ENCODE peak calls at places on chromosomes 1 and 21, in five cellular contexts. M is GM12865, X is AG09319, G is NCI-H524, D is H4. O is an unnamed sample.

GRCh38 chr1:115753830-115754229 is 14.7 kb downstream of the CASQ2 start:
- DNase-seq in M (no peak), X (no peak), G (peak; percentile 50), D (no peak), O (no peak)

GRCh38 chr1:11013160-11013531 is 692 bp downstream of the TARDBP start:
- DNase-seq in M (no peak), X (no peak), G (no peak), D (no peak), O (no peak)

GRCh38 chr1:18157352-18157751 is 49.8 kb downstream of the IGSF21 start:
- DNase-seq in M (no peak), X (no peak), G (no peak), D (no peak), O (no peak)

GRCh38 chr1:244760471-244760870 is 75.0 kb upstream of the COX20 start:
- DNase-seq in M (no peak), X (no peak), G (no peak), D (no peak), O (no peak)

GRCh38 chr1:2840036-2840809 is 38.7 kb upstream of the TTC34 start:
- DNase-seq in M (peak; percentile 1), X (no peak), G (no peak), D (no peak), O (no peak)

GRCh38 chr1:173267453-173267945 is 60.4 kb upstream of the TNFSF4 start:
- DNase-seq in M (peak; percentile 21), X (no peak), G (no peak), D (no peak), O (peak; percentile 74)

GRCh38 chr1:51329443-51330325 is 678 bp downstream of the TTC39A start:
- DNase-seq in M (no peak), X (no peak), G (no peak), D (no peak), O (no peak)

GRCh38 chr1:1120866-1121563 is 5.1 kb upstream of the C1orf159 start:
- DNase-seq in M (no peak), X (no peak), G (peak; percentile 59), D (no peak), O (no peak)

GRCh38 chr21:44800971-44801467 is 601 bp downstream of the UBE2G2 start:
- DNase-seq in M (peak; percentile 55), X (no peak), G (peak; percentile 41), D (no peak), O (no peak)

GRCh38 chr1:4675454-4676186 is 21.2 kb downstream of the AJAP1 start:
- DNase-seq in M (no peak), X (no peak), G (no peak), D (no peak), O (no peak)

GRCh38 chr1:229411434-229412055 is 22.3 kb downstream of the ACTA1 start:
- DNase-seq in M (no peak), X (no peak), G (no peak), D (no peak), O (no peak)

GRCh38 chr1:85394130-85394529 is 70.8 kb downstream of the DDAH1 start:
- DNase-seq in M (no peak), X (no peak), G (no peak), D (no peak), O (no peak)

GRCh38 chr1:95061445-95062006 is 11.2 kb downstream of the ALG14 start:
- DNase-seq in M (no peak), X (no peak), G (no peak), D (no peak), O (no peak)

GRCh38 chr1:89407355-89407754 is 43.5 kb downstream of the GBP6 start:
- DNase-seq in M (no peak), X (no peak), G (no peak), D (peak; percentile 11), O (no peak)

GRCh38 chr21:41973861-41974751 is 20.3 kb upstream of the C2CD2 start:
- DNase-seq in M (peak; percentile 77), X (no peak), G (no peak), D (peak; percentile 45), O (no peak)

GRCh38 chr1:42259059-42259738 is 75.8 kb downstream of the FOXJ3 start:
- DNase-seq in M (peak; percentile 63), X (no peak), G (no peak), D (no peak), O (peak; percentile 53)

GRCh38 chr1:65179148-65179547 is 31.1 kb downstream of the AK4 start:
- DNase-seq in M (no peak), X (no peak), G (no peak), D (no peak), O (no peak)

GRCh38 chr1:217315346-217315745 is 315.5 kb downstream of the GPATCH2 start:
- DNase-seq in M (no peak), X (no peak), G (no peak), D (no peak), O (no peak)

GRCh38 chr1:183840140-183840539 is 35.2 kb downstream of the RGL1 start:
- DNase-seq in M (no peak), X (no peak), G (no peak), D (peak; percentile 30), O (no peak)

GRCh38 chr1:109923131-109923945 is 12.7 kb downstream of the CSF1 start:
- DNase-seq in M (peak; percentile 15), X (no peak), G (no peak), D (no peak), O (no peak)

GRCh38 chr1:161958425-161958824 is 65.2 kb downstream of the OLFML2B start:
- DNase-seq in M (no peak), X (no peak), G (no peak), D (no peak), O (no peak)

GRCh38 chr21:40095477-40095876 is 228.2 kb downstream of the PCP4 start:
- DNase-seq in M (no peak), X (no peak), G (no peak), D (no peak), O (no peak)

GRCh38 chr1:94355485-94355980 is 62.7 kb upstream of the ABCD3 start:
- DNase-seq in M (no peak), X (no peak), G (no peak), D (no peak), O (no peak)

GRCh38 chr1:205597691-205598314 is 34.0 kb downstream of the ELK4 start:
- DNase-seq in M (no peak), X (no peak), G (no peak), D (no peak), O (peak; percentile 40)

GRCh38 chr1:53783056-53783455 is 44.1 kb upstream of the GLIS1 start:
- DNase-seq in M (no peak), X (no peak), G (no peak), D (no peak), O (no peak)

GRCh38 chr1:202561726-202562442 is 148.4 kb downstream of the SYT2 start:
- DNase-seq in M (peak; percentile 29), X (no peak), G (no peak), D (no peak), O (no peak)

GRCh38 chr1:55955237-55955636 is 624.1 kb downstream of the PLPP3 start:
- DNase-seq in M (no peak), X (no peak), G (no peak), D (no peak), O (no peak)